ENCODE peak calls at places on chromosome 11, in five cellular contexts. D is body of pancreas, L is kidney, Q is cardiac muscle cell, N is gastrocnemius medialis. X is an unnamed sample.

GRCh38 chr11:78698612-78699011 is 123.9 kb upstream of the NARS2 start:
- DNase-seq in D (peak), L (no peak), Q (no peak), N (no peak), X (no peak)

GRCh38 chr11:61695917-61696316 is 15.7 kb downstream of the DAGLA start:
- DNase-seq in D (peak), L (peak), Q (no peak), N (peak), X (peak)

GRCh38 chr11:134342572-134343340 is 11.0 kb downstream of the GLB1L2 start:
- DNase-seq in D (no peak), L (peak), Q (no peak), N (no peak), X (no peak)

GRCh38 chr11:117230286-117230961 is 1.4 kb downstream of the PCSK7 start:
- DNase-seq in D (no peak), L (peak), Q (no peak), N (no peak), X (no peak)

GRCh38 chr11:65777821-65778361 is 2.9 kb downstream of the AP5B1 start:
- DNase-seq in D (no peak), L (peak), Q (no peak), N (no peak), X (no peak)

GRCh38 chr11:71252434-71252781 is at the start of gene SHANK2:
- DNase-seq in D (peak), L (no peak), Q (peak), N (no peak), X (no peak)

GRCh38 chr11:121936781-121937447 is 179.1 kb downstream of the BLID start:
- DNase-seq in D (no peak), L (no peak), Q (no peak), N (no peak), X (no peak)

GRCh38 chr11:64934765-64935633 is 694 bp downstream of the GPHA2 start:
- DNase-seq in D (peak), L (no peak), Q (no peak), N (no peak), X (no peak)

GRCh38 chr11:28342704-28343103 is 234.5 kb downstream of the METTL15 start:
- DNase-seq in D (no peak), L (no peak), Q (no peak), N (no peak), X (no peak)

GRCh38 chr11:77401486-77402217 is 72.2 kb downstream of the PAK1 start:
- DNase-seq in D (no peak), L (no peak), Q (no peak), N (no peak), X (no peak)

GRCh38 chr11:64285885-64286800 is 495 bp downstream of the GPR137 start:
- DNase-seq in D (peak), L (peak), Q (no peak), N (no peak), X (no peak)

GRCh38 chr11:2715716-2716350 is 16.0 kb upstream of the KCNQ1OT1 start:
- DNase-seq in D (no peak), L (peak), Q (no peak), N (no peak), X (no peak)

GRCh38 chr11:82683029-82683428 is 50.6 kb downstream of the FAM181B start:
- DNase-seq in D (no peak), L (no peak), Q (no peak), N (no peak), X (no peak)
- H3K4me3 ChIP-seq in D (no peak), L (no peak), Q (no peak), N (no peak), X (no peak)

GRCh38 chr11:11620966-11621880 is 582 bp downstream of the GALNT18 start:
- DNase-seq in D (peak), L (peak), Q (peak), N (no peak), X (no peak)
- H3K27ac ChIP-seq in D (no peak), L (peak), Q (no peak), N (peak), X (no peak)

DNA sequence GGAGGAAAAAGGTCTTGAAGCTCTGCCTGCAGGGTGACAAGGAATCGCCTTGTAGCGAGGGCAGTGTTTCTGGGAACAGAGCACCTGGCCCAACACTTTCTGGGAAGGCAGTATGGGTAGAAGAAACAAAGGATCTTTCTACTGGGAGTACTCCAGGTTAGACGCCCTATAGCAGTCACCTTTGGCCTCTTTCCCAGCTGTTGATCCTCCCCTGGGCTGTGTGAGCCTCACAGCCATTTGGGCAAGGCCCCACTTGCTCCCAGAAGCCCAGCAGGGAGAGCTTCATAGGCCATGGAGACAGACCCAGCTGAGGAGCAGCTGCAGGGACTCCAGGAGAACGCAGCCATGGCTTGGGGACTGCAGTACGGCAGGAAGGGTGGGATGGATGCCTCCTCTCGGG is 1.2 kb downstream of the SLCO2B1 start:
- DNase-seq in D (peak), L (no peak), Q (no peak), N (no peak), X (no peak)
- H3K4me3 ChIP-seq in D (no peak), L (peak), Q (no peak), N (no peak), X (no peak)

DNA sequence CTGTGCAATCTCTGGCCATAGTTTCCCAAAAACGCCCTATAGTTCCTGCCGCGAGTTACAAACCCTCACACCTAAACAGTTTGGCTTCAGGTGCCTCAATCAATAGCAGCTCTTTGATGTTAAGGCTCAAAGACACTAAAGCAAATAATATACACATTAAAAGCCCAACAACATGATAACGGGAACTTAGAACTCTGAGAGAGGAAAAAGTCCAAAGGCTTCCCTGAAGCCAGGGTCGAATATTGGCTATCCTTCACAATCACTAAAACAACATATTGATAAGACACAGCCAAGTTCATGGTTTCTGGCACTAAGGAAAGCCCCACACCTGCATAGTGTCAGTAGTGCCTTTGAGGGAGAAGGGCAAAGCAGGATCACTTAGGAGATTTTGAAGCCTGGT is 54.9 kb downstream of the NTM start:
- DNase-seq in D (no peak), L (no peak), Q (no peak), N (no peak), X (no peak)
- H3K27ac ChIP-seq in D (no peak), L (no peak), Q (no peak), N (no peak), X (no peak)

X was measured in SJSA1.